ENCODE peak calls at places on chromosomes 2 and 18, in six cellular contexts. P is HCEC 1CT, O is Peyer's patch, M is H7, W is Calu3, S is aorta. V is an unnamed sample.

GRCh38 chr2:27255660-27256059 is 7.2 kb downstream of the SLC30A3 start:
- DNase-seq in M (no peak), W (no peak), P (peak; percentile 80), S (no peak), O (no peak), V (no peak)

GRCh38 chr2:121316986-121317385 is 32.0 kb upstream of the TFCP2L1 start:
- DNase-seq in P (no peak), O (no peak), M (no peak), S (no peak), W (no peak), V (no peak)

GRCh38 chr2:71482055-71482454 is 28.7 kb downstream of the DYSF start:
- DNase-seq in M (peak; percentile 80), P (no peak), W (no peak), S (no peak), O (no peak), V (peak; percentile 32)

GRCh38 chr2:79275197-79275596 is 115.6 kb upstream of the REG3A start:
- DNase-seq in W (no peak), O (no peak), S (no peak), P (no peak), M (no peak), V (no peak)

GRCh38 chr2:78992451-78992806 is 33.1 kb upstream of the REG3G start:
- DNase-seq in M (peak; percentile 76), W (no peak), S (no peak), P (no peak), O (no peak), V (no peak)

GRCh38 chr18:2917255-2918047 is 70.6 kb downstream of the EMILIN2 start:
- DNase-seq in W (no peak), O (no peak), M (peak; percentile 26), S (no peak), P (no peak), V (peak; percentile 62)

GRCh38 chr2:155391613-155392012 is 693.1 kb downstream of the KCNJ3 start:
- DNase-seq in P (no peak), S (no peak), M (no peak), O (no peak), W (no peak), V (no peak)

GRCh38 chr2:67039058-67039457 is 358.1 kb upstream of the ETAA1 start:
- DNase-seq in W (no peak), S (no peak), O (no peak), P (no peak), M (no peak), V (no peak)

GRCh38 chr18:78676622-78677482 is 302.8 kb upstream of the SALL3 start:
- DNase-seq in W (no peak), O (no peak), M (no peak), S (no peak), P (no peak), V (peak; percentile 46)

GRCh38 chr2:164617466-164617865 is 3.8 kb downstream of the GRB14 start:
- DNase-seq in W (no peak), P (peak; percentile 61), S (no peak), O (no peak), M (no peak), V (no peak)

GRCh38 chr2:17303054-17303453 is 215.2 kb downstream of the RAD51AP2 start:
- DNase-seq in P (peak; percentile 97), S (no peak), O (no peak), M (no peak), W (no peak), V (no peak)

GRCh38 chr2:157492189-157492773 is 48.4 kb upstream of the CYTIP start:
- DNase-seq in S (no peak), M (peak; percentile 52), W (peak; percentile 76), O (peak; percentile 54), P (peak; percentile 68), V (no peak)

GRCh38 chr2:235278771-235279355 is 215.0 kb upstream of the AGAP1 start:
- DNase-seq in O (no peak), W (no peak), P (no peak), S (no peak), M (no peak), V (no peak)

GRCh38 chr18:74251297-74252031 is 40.3 kb downstream of the CYB5A start:
- DNase-seq in P (peak; percentile 72), O (no peak), M (no peak), S (no peak), W (peak; percentile 17), V (no peak)

GRCh38 chr18:812673-813404 is 797 bp upstream of the YES1 start:
- DNase-seq in M (peak; percentile 69), W (peak; percentile 40), P (peak; percentile 92), O (no peak), S (peak; percentile 92), V (peak; percentile 94)

GRCh38 chr2:21019000-21019677 is 24.7 kb downstream of the APOB start:
- DNase-seq in S (no peak), O (no peak), P (no peak), W (no peak), M (no peak), V (no peak)

GRCh38 chr2:110854355-110855081 is 122.1 kb downstream of the ACOXL start:
- DNase-seq in O (no peak), P (no peak), W (no peak), S (no peak), M (no peak), V (no peak)

GRCh38 chr18:58252166-58252565 is 208.1 kb downstream of the NEDD4L start:
- DNase-seq in W (no peak), S (no peak), M (no peak), P (no peak), O (no peak), V (no peak)

GRCh38 chr2:142734231-142734630 is 143.2 kb upstream of the KYNU start:
- DNase-seq in P (no peak), M (no peak), O (no peak), S (no peak), W (no peak), V (no peak)

GRCh38 chr2:207558106-207558505 is 28.3 kb downstream of the CREB1 start:
- DNase-seq in P (peak; percentile 71), S (no peak), W (no peak), O (no peak), M (no peak), V (no peak)

GRCh38 chr2:166388488-166389070 is 12.8 kb upstream of the SCN9A start:
- DNase-seq in P (no peak), S (no peak), M (no peak), W (no peak), O (no peak), V (no peak)

GRCh38 chr2:28452534-28453081 is 43.3 kb upstream of the PLB1 start:
- DNase-seq in O (peak; percentile 82), M (peak; percentile 91), W (peak; percentile 85), S (peak; percentile 94), P (peak; percentile 27), V (peak; percentile 94)

GRCh38 chr2:20590704-20591515 is 60.0 kb downstream of the HS1BP3 start:
- DNase-seq in S (peak; percentile 46), M (no peak), O (peak; percentile 33), W (no peak), P (no peak), V (peak; percentile 58)

GRCh38 chr2:232898592-232899541 is 28.8 kb downstream of the SNORC start:
- DNase-seq in M (peak; percentile 39), W (no peak), O (no peak), S (no peak), P (peak; percentile 39), V (peak; percentile 61)

GRCh38 chr2:10835052-10835970 is 22.7 kb upstream of the PDIA6 start:
- DNase-seq in P (peak; percentile 5), S (peak; percentile 86), O (peak; percentile 91), W (peak; percentile 95), M (peak; percentile 97), V (peak; percentile 83)

GRCh38 chr2:47189635-47190034 is 34.5 kb upstream of the STPG4 start:
- DNase-seq in M (no peak), W (no peak), O (no peak), P (peak; percentile 93), S (no peak), V (no peak)

GRCh38 chr2:38095079-38095478 is 19.1 kb upstream of the CYP1B1 start:
- DNase-seq in M (no peak), O (no peak), P (no peak), S (no peak), W (no peak), V (no peak)

GRCh38 chr2:160339291-160339690 is 139.2 kb upstream of the ITGB6 start:
- DNase-seq in S (no peak), W (no peak), M (no peak), P (no peak), O (no peak), V (no peak)

GRCh38 chr18:55853268-55853667 is 265.3 kb upstream of the TCF4 start:
- DNase-seq in W (no peak), S (no peak), O (no peak), P (no peak), M (no peak), V (no peak)

GRCh38 chr2:218879881-218880748 is 537 bp upstream of the WNT10A start:
- DNase-seq in W (peak; percentile 55), S (peak; percentile 78), M (peak; percentile 91), O (no peak), P (no peak), V (peak; percentile 81)

GRCh38 chr2:203687161-203687560 is 19.3 kb upstream of the CD28 start:
- DNase-seq in M (no peak), P (no peak), S (no peak), O (no peak), W (no peak), V (no peak)